ENCODE peak calls at places on chromosomes 11 and 22, in six cellular contexts. V, L, B, W, T and E are unnamed samples.

GRCh38 chr11:16997624-16998023 is 16.6 kb downstream of the PLEKHA7 start:
- DNase-seq in L (no peak), V (no peak), W (no peak), B (no peak), T (no peak), E (no peak)

GRCh38 chr11:11073996-11074395 is 216.1 kb upstream of the ZBED5 start:
- DNase-seq in L (no peak), V (no peak), T (no peak), W (no peak), B (no peak), E (no peak)

GRCh38 chr11:118436639-118437045 is 350 bp downstream of the KMT2A start:
- DNase-seq in V (peak; percentile 28), W (peak; percentile 30), T (peak; percentile 31), B (peak; percentile 51), L (no peak), E (no peak)

GRCh38 chr11:118621071-118621815 is 13.8 kb downstream of the PHLDB1 start:
- DNase-seq in B (peak; percentile 90), V (peak; percentile 90), W (peak; percentile 94), T (peak; percentile 92), L (no peak), E (peak; percentile 94)

GRCh38 chr11:100816823-100817222 is 129.7 kb downstream of the ARHGAP42 start:
- DNase-seq in T (no peak), L (no peak), W (peak; percentile 20), V (peak; percentile 29), B (no peak), E (no peak)

GRCh38 chr22:48693377-48694135 is 1134.1 kb downstream of the BRD1 start:
- DNase-seq in B (no peak), V (no peak), T (no peak), L (no peak), W (no peak), E (no peak)

GRCh38 chr22:23457586-23457985 is 122.5 kb downstream of the IGLL1 start:
- DNase-seq in W (no peak), T (no peak), L (no peak), V (no peak), B (no peak), E (no peak)

GRCh38 chr11:45209904-45210699 is 63.7 kb downstream of the PRDM11 start:
- DNase-seq in W (peak; percentile 95), B (peak; percentile 89), T (peak; percentile 84), V (peak; percentile 90), L (no peak), E (no peak)

GRCh38 chr11:78139422-78140391 is at the start of gene ALG8:
- DNase-seq in W (peak; percentile 97), V (peak; percentile 97), L (peak; percentile 91), T (peak; percentile 96), B (peak; percentile 96), E (peak; percentile 96)

GRCh38 chr11:60700689-60701508 is 1.5 kb downstream of the MS4A8 start:
- DNase-seq in V (peak; percentile 23), B (no peak), T (no peak), W (peak; percentile 7), L (no peak), E (peak; percentile 54)

GRCh38 chr11:48064306-48064705 is 83.9 kb downstream of the PTPRJ start:
- DNase-seq in V (peak; percentile 76), L (no peak), W (peak; percentile 68), B (no peak), T (no peak), E (no peak)

GRCh38 chr11:19777032-19777341 is 64.3 kb downstream of the NAV2 start:
- DNase-seq in L (no peak), W (no peak), B (no peak), V (no peak), T (no peak), E (peak; percentile 22)

GRCh38 chr11:79182794-79183193 is 258.0 kb downstream of the TENM4 start:
- DNase-seq in L (no peak), B (no peak), V (peak; percentile 23), W (no peak), T (no peak), E (no peak)

GRCh38 chr11:119671048-119671447 is 58.0 kb downstream of the NECTIN1 start:
- DNase-seq in W (peak; percentile 97), T (peak; percentile 87), B (peak; percentile 71), L (no peak), V (peak; percentile 93), E (no peak)

GRCh38 chr11:69167916-69168691 is 12.4 kb downstream of the SMIM38 start:
- DNase-seq in T (no peak), V (peak; percentile 35), B (no peak), L (no peak), W (peak; percentile 34), E (no peak)

GRCh38 chr11:69968407-69969347 is 109.4 kb upstream of the ANO1 start:
- DNase-seq in B (no peak), W (no peak), L (no peak), T (no peak), V (peak; percentile 28), E (no peak)

GRCh38 chr11:33689089-33689488 is 11.5 kb downstream of the C11orf91 start:
- DNase-seq in T (no peak), V (no peak), B (no peak), W (no peak), L (no peak), E (no peak)

GRCh38 chr22:27635435-27635834 is 166.1 kb downstream of the MN1 start:
- DNase-seq in W (no peak), T (no peak), V (no peak), L (no peak), B (no peak), E (no peak)

GRCh38 chr11:37370817-37371216 is 772.8 kb upstream of the RAG2 start:
- DNase-seq in B (no peak), V (peak; percentile 12), L (no peak), W (no peak), T (no peak), E (no peak)

GRCh38 chr11:66008095-66008467 is 3.7 kb upstream of the CST6 start:
- DNase-seq in L (no peak), W (no peak), T (no peak), V (no peak), B (no peak), E (no peak)

GRCh38 chr11:132866783-132867545 is 665.3 kb downstream of the OPCML start:
- DNase-seq in L (no peak), V (peak; percentile 18), W (no peak), B (no peak), T (no peak), E (no peak)